ENCODE peak calls at places on chromosomes 4 and X, in six cellular contexts. H is kidney, O is neuronal stem cell, T is Karpas-422, Z is stomach, D is HepG2. S is an unnamed sample.
A peak's percentile ranks its signal among the peaks of the same experiment; 100 is the strongest.

GRCh38 chrX:109393859-109394258 is 88.0 kb downstream of the GUCY2F start:
- DNase-seq in Z (no peak), H (no peak), O (no peak), D (no peak), T (peak; percentile 64), S (no peak)

GRCh38 chrX:119617511-119618164 is 11.4 kb upstream of the NKRF start:
- DNase-seq in T (peak; percentile 73), D (no peak), H (no peak), O (no peak), Z (peak; percentile 39), S (no peak)

GRCh38 chr4:11635336-11635735 is 206.6 kb upstream of the HS3ST1 start:
- DNase-seq in H (peak; percentile 67), Z (no peak), T (no peak), D (no peak), O (no peak), S (no peak)

GRCh38 chr4:147336252-147336651 is 144.6 kb upstream of the EDNRA start:
- DNase-seq in O (no peak), H (no peak), T (no peak), D (no peak), Z (no peak), S (no peak)

GRCh38 chr4:71110499-71110898 is 117.0 kb downstream of the DCK start:
- DNase-seq in T (no peak), Z (no peak), H (no peak), O (no peak), D (no peak), S (no peak)

GRCh38 chr4:83618431-83618830 is 82.5 kb downstream of the GPAT3 start:
- DNase-seq in Z (peak; percentile 65), D (peak; percentile 87), H (no peak), O (no peak), T (no peak), S (no peak)

GRCh38 chr4:139241784-139242151 is 38.3 kb downstream of the MGARP start:
- DNase-seq in O (no peak), H (no peak), D (no peak), T (no peak), Z (no peak), S (no peak)

GRCh38 chr4:87014284-87014782 is 79.5 kb downstream of the AFF1 start:
- DNase-seq in D (no peak), Z (no peak), T (no peak), H (no peak), O (no peak), S (no peak)

GRCh38 chr4:173522160-173522873 is 7.7 kb downstream of the HAND2 start:
- DNase-seq in D (no peak), O (no peak), T (no peak), Z (peak; percentile 55), H (peak; percentile 87), S (peak; percentile 73)

GRCh38 chrX:154734101-154734781 is 16.6 kb downstream of the GAB3 start:
- DNase-seq in H (no peak), T (no peak), Z (no peak), O (no peak), D (no peak), S (no peak)

GRCh38 chr4:55675196-55675793 is 39.2 kb upstream of the NMU start:
- DNase-seq in Z (no peak), H (no peak), D (no peak), O (no peak), T (no peak), S (no peak)

GRCh38 chr4:85747871-85748491 is 273.0 kb downstream of the ARHGAP24 start:
- DNase-seq in H (no peak), Z (no peak), O (peak; percentile 41), T (peak; percentile 90), D (peak; percentile 53), S (no peak)

DNA sequence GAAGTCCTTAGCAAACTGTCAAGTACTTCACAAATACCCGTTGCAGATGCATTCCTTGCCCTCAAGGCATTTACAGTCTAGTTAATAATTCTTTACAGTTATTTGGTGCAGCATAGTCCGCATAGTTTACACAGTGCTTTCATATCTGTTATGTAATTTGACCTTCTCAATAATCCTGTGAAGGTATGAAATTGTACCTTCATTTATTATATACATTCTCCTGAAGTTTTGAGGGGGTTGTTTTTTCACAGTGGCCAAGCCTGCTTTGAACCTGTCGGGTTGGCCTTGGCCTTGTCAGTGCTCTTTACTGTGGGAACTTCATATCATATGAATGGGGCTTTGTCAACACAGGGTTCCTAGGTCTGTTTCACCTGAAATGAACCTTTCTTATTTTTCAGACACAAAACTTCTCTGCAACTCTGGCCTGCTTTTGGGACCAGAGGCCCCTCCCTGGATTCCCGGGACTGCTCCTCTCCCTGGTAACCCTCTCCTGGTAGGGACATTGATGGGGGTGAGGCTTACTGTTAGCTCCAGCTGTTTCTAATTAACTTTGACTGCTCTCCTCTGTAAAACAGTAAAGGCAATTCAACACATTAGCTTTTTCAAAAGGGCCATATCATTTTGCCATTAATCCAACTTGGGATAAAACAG is 9.1 kb downstream of the IGFBP7 start:
- DNase-seq in D (peak; percentile 88), O (no peak), Z (no peak), H (no peak), T (no peak), S (no peak)
- H3K4me1 ChIP-seq in D (peaks cover 38% of the 10 kb centered on the region), O (peaks cover 12% of the 10 kb centered on the region), Z (peaks cover 12% of the 10 kb centered on the region), H (peaks cover 76% of the 10 kb centered on the region), T (no peaks in the 10 kb centered on the region), S (peaks cover 37% of the 10 kb centered on the region)

DNA sequence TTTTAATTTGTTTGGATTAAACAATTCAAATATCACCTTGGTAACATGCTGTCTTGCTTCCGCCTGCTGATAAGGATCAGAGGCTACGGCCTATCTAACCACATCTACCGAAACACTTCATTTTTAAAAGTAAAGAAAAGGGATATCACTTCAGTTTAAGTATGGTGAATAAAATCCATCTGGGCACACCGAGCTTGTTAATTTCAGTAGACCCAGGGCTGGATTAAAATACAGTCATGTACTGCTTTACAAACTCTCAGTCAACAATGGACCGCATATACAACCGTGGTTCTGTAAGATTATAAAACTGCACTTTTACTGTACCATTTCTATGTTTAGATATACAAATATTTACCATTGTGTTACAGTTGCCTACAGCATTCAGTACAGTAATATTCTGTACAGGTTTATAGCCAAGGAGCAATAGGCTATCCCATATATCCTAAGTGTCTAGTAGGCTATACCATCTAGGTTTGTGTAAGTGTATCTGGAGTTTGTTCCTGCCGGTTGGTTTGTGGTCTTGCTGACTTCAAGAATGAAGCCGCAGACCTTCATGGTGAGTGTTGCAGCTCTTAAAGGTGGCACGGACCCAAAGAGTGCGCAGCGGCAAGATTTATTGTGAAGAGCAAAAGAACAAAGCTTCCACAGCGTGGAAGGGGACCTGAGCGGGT is 40.0 kb downstream of the SEPTIN11 start:
- DNase-seq in H (no peak), T (no peak), O (no peak), D (no peak), Z (no peak), S (no peak)
- H3K4me1 ChIP-seq in H (peaks cover 20% of the 10 kb centered on the region), T (peaks cover 3% of the 10 kb centered on the region), O (peaks cover 14% of the 10 kb centered on the region), D (peaks cover 12% of the 10 kb centered on the region), Z (peaks cover 32% of the 10 kb centered on the region), S (peaks cover 24% of the 10 kb centered on the region)

GRCh38 chrX:66000178-66000577 is 39.7 kb downstream of the VSIG4 start:
- DNase-seq in T (no peak), D (no peak), Z (no peak), O (no peak), H (no peak), S (no peak)
- H3K4me1 ChIP-seq in T (no peaks in the 10 kb centered on the region), D (no peaks in the 10 kb centered on the region), Z (no peaks in the 10 kb centered on the region), O (no peaks in the 10 kb centered on the region), H (no peaks in the 10 kb centered on the region), S (no peaks in the 10 kb centered on the region)

GRCh38 chr4:119011607-119011988 is 122.9 kb downstream of the SYNPO2 start:
- DNase-seq in T (no peak), D (no peak), Z (no peak), O (no peak), H (no peak), S (no peak)
- H3K4me1 ChIP-seq in T (no peaks in the 10 kb centered on the region), D (no peaks in the 10 kb centered on the region), Z (no peaks in the 10 kb centered on the region), O (no peaks in the 10 kb centered on the region), H (no peaks in the 10 kb centered on the region), S (no peaks in the 10 kb centered on the region)

DNA sequence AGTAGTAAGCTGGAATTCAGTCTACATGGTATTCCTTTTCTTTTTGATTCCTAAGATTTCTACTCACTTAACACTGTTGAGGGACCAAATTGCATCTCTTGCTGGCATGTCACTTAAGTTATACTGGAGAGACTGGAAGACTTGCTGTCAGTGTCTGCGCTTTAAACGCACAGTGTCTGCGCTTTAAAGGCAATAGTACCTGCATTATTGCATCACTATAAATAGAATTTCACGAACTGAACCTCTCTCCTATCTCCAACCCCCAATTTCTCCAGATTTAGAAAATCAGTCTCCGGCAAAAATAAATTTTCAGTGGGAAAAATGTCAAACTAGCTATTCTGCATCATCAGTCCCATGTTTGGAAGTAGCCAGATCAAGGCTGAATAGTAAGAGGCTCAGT is 21.2 kb downstream of the SMAD1 start:
- DNase-seq in D (no peak), Z (no peak), H (no peak), T (no peak), O (no peak), S (no peak)
- H3K4me1 ChIP-seq in D (peaks cover 45% of the 10 kb centered on the region), Z (peaks cover under 1% of the 10 kb centered on the region), H (peaks cover 14% of the 10 kb centered on the region), T (no peaks in the 10 kb centered on the region), O (no peaks in the 10 kb centered on the region), S (peaks cover 37% of the 10 kb centered on the region)

DNA sequence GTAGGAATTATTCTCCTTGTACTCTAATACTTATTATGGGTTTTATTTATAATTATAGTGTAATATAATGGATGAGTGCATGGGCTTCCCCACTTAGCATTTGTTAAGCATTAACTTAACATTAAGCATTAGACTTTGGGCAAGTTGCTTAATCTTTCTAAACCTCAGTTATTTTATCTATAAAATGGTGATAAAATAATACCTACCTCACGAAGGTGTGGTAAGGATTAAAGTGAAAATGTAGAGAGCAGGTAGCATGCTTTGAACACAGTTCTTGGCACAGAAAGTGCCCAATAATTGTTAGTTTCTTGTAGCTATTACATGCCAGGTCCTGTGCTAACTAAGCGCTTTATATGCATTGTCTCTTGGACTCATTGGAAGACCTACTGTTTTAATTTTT is 2.6 kb downstream of the MSMO1 start:
- DNase-seq in T (no peak), D (no peak), H (no peak), O (no peak), Z (no peak), S (no peak)
- H3K4me1 ChIP-seq in T (peaks cover 75% of the 10 kb centered on the region), D (peaks cover 62% of the 10 kb centered on the region), H (peaks cover 10% of the 10 kb centered on the region), O (peaks cover 21% of the 10 kb centered on the region), Z (peaks cover 29% of the 10 kb centered on the region), S (no peaks in the 10 kb centered on the region)

S was measured in tibial nerve.